ENCODE peak calls at places on chromosome 20, in ten cellular contexts. J is right cardiac atrium; N is body of pancreas; H is CD8-positive, alpha-beta T cell; W is pancreas; V is upper lobe of left lung; P is aorta; X is upper lobe of right lung; Z is naive thymus-derived CD4-positive, alpha-beta T cell; L is HCT116. C is an unnamed sample. For H3K27me3, the result is how much of the 10 kb centered on the place peaks cover.

GRCh38 chr20:50663095-50663821 is 28.1 kb downstream of the RIPOR3 start:
- ATAC-seq in P (no peak), H (no peak), J (no peak), V (peak), Z (no peak), L (peak), N (peak), X (peak), W (peak), C (no peak)

GRCh38 chr20:47304287-47304686 is 52.2 kb downstream of the ZMYND8 start:
- ATAC-seq in W (peak), H (no peak), V (peak), J (peak), P (peak), X (peak), L (peak), N (peak), Z (no peak), C (peak)

GRCh38 chr20:5848711-5849505 is 98.7 kb downstream of the SHLD1 start:
- ATAC-seq in J (peak), V (no peak), H (peak), L (no peak), X (no peak), N (no peak), P (no peak), Z (no peak), W (peak), C (peak)

GRCh38 chr20:1010659-1011058 is 8.5 kb upstream of the RSPO4 start:
- ATAC-seq in J (no peak), P (no peak), V (no peak), W (no peak), Z (no peak), L (no peak), N (no peak), H (no peak), X (no peak), C (no peak)

GRCh38 chr20:53748821-53749402 is 155.3 kb upstream of the ZNF217 start:
- ATAC-seq in Z (peak), H (no peak), N (no peak), X (no peak), L (no peak), P (no peak), V (no peak), J (no peak), W (no peak), C (no peak)

GRCh38 chr20:50335105-50335504 is 144.5 kb downstream of the CEBPB start:
- ATAC-seq in Z (peak), J (no peak), W (no peak), P (no peak), L (peak), H (peak), N (peak), V (no peak), X (peak), C (no peak)

GRCh38 chr20:38338849-38339520 is 7.3 kb upstream of the LBP start:
- ATAC-seq in J (peak), W (no peak), V (no peak), H (no peak), Z (no peak), L (no peak), X (no peak), N (no peak), P (no peak), C (no peak)

GRCh38 chr20:18005990-18006364 is 37.2 kb downstream of the MGME1 start:
- ATAC-seq in W (no peak), L (no peak), H (no peak), X (peak), V (peak), P (no peak), J (no peak), N (no peak), Z (no peak), C (peak)

GRCh38 chr20:36550797-36551299 is 9.5 kb downstream of the MYL9 start:
- ATAC-seq in N (no peak), W (no peak), Z (no peak), P (peak), V (no peak), L (peak), H (no peak), X (peak), J (peak), C (peak)

GRCh38 chr20:7411075-7411474 is 529.2 kb downstream of the HAO1 start:
- ATAC-seq in N (no peak), W (no peak), J (no peak), P (no peak), V (no peak), Z (no peak), H (no peak), L (no peak), X (no peak), C (no peak)

GRCh38 chr20:44399446-44399845 is 43.9 kb downstream of the HNF4A start:
- ATAC-seq in L (no peak), X (no peak), N (no peak), J (no peak), Z (no peak), H (no peak), V (no peak), P (no peak), W (no peak), C (no peak)

GRCh38 chr20:32484221-32485125 is 100.7 kb downstream of the NOL4L start:
- ATAC-seq in X (peak), J (peak), V (peak), Z (no peak), H (no peak), P (peak), L (peak), N (peak), W (peak), C (no peak)

GRCh38 chr20:13756551-13756950 is 28.2 kb downstream of the ESF1 start:
- ATAC-seq in L (no peak), V (no peak), H (no peak), J (no peak), W (no peak), P (no peak), Z (no peak), X (no peak), N (no peak), C (no peak)

GRCh38 chr20:57693002-57693582 is 16.7 kb downstream of the PMEPA1 start:
- ATAC-seq in W (peak), H (no peak), P (no peak), Z (no peak), J (no peak), L (peak), N (peak), X (peak), V (peak), C (no peak)

GRCh38 chr20:63822276-63822696 is 8.8 kb downstream of the ZBTB46 start:
- ATAC-seq in X (peak), L (no peak), J (no peak), N (no peak), Z (no peak), V (peak), H (no peak), P (no peak), W (no peak), C (no peak)

GRCh38 chr20:8127553-8128255 is 4.4 kb upstream of the PLCB1 start:
- ATAC-seq in V (no peak), W (no peak), N (no peak), L (no peak), X (no peak), H (no peak), J (no peak), Z (no peak), P (no peak), C (no peak)

GRCh38 chr20:37804584-37805566 is 98.1 kb upstream of the VSTM2L start:
- ATAC-seq in X (peak), H (no peak), Z (peak), J (no peak), W (no peak), P (no peak), L (no peak), N (no peak), V (peak), C (peak)

GRCh38 chr20:2380601-2381000 is at the start of gene TGM6:
- ATAC-seq in L (no peak), X (no peak), W (no peak), V (no peak), N (no peak), J (no peak), P (no peak), Z (no peak), H (no peak), C (no peak)

GRCh38 chr20:36644713-36645109 is 1.3 kb downstream of the SLA2 start:
- ATAC-seq in X (no peak), W (no peak), V (no peak), Z (no peak), N (no peak), L (no peak), H (peak), J (no peak), P (no peak), C (no peak)

GRCh38 chr20:33309631-33310030 is 26.6 kb downstream of the BPIFB1 start:
- ATAC-seq in Z (no peak), P (no peak), J (no peak), N (no peak), H (no peak), L (no peak), X (no peak), W (no peak), V (no peak), C (no peak)

GRCh38 chr20:5531318-5532081 is 214.7 kb upstream of the PROKR2 start:
- ATAC-seq in X (peak), Z (no peak), J (peak), W (no peak), L (no peak), P (no peak), V (no peak), N (no peak), H (no peak), C (peak)

GRCh38 chr20:39190666-39191570 is 228.8 kb downstream of the DHX35 start:
- ATAC-seq in Z (no peak), W (peak), L (peak), J (no peak), N (peak), X (no peak), H (no peak), V (no peak), P (peak), C (no peak)

GRCh38 chr20:47784599-47785320 is 521 bp downstream of the SULF2 start:
- ATAC-seq in P (peak), X (peak), N (peak), W (peak), V (no peak), Z (peak), L (peak), J (peak), H (no peak), C (peak)

GRCh38 chr20:49786671-49787370 is 25.8 kb upstream of the SLC9A8 start:
- ATAC-seq in V (no peak), P (no peak), Z (no peak), L (peak), J (no peak), W (no peak), N (no peak), H (no peak), X (no peak), C (no peak)

GRCh38 chr20:38298768-38299288 is 5.1 kb upstream of the BPI start:
- ATAC-seq in L (no peak), H (no peak), V (peak), J (peak), W (peak), X (peak), N (peak), Z (peak), P (peak), C (peak)

GRCh38 chr20:63056236-63057132 is 49.7 kb upstream of the BHLHE23 start:
- ATAC-seq in W (peak), L (peak), V (peak), P (peak), J (peak), Z (peak), H (peak), N (peak), X (peak), C (peak)

GRCh38 chr20:51884561-51884960 is 82.2 kb upstream of the SALL4 start:
- ATAC-seq in Z (no peak), J (no peak), L (no peak), X (no peak), V (no peak), N (no peak), P (no peak), H (no peak), W (no peak), C (no peak)

GRCh38 chr20:1555952-1556351 is 1.6 kb downstream of the SIRPD start:
- ATAC-seq in V (no peak), H (peak), L (no peak), N (no peak), P (no peak), J (no peak), Z (peak), X (no peak), W (no peak), C (no peak)

GRCh38 chr20:38581013-38581412 is at the start of gene ADIG:
- ATAC-seq in W (peak), L (peak), P (peak), N (peak), X (peak), J (peak), V (peak), H (no peak), Z (no peak), C (no peak)

GRCh38 chr20:50320005-50320909 is 129.6 kb downstream of the CEBPB start:
- ATAC-seq in H (no peak), W (no peak), Z (no peak), X (no peak), L (peak), P (no peak), N (peak), J (no peak), V (no peak), C (no peak)

GRCh38 chr20:39259010-39259803 is 297.1 kb downstream of the DHX35 start:
- ATAC-seq in H (no peak), W (peak), V (no peak), X (no peak), P (no peak), J (peak), Z (no peak), L (no peak), N (no peak), C (no peak)

GRCh38 chr20:37243937-37244571 is 17.6 kb downstream of the GHRH start:
- ATAC-seq in Z (no peak), V (no peak), P (no peak), H (no peak), W (peak), N (no peak), J (peak), X (no peak), L (no peak), C (peak)

GRCh38 chr20:2820896-2821869 is 5.0 kb downstream of the TMEM239 start:
- ATAC-seq in P (peak), V (no peak), L (no peak), X (peak), Z (no peak), N (no peak), H (peak), W (peak), J (peak), C (no peak)

GRCh38 chr20:50528804-50529351 is 18.7 kb downstream of the PTPN1 start:
- ATAC-seq in X (no peak), Z (no peak), H (no peak), V (no peak), W (no peak), J (peak), N (no peak), L (no peak), P (no peak), C (no peak)

GRCh38 chr20:3313681-3314080 is 74.7 kb upstream of the SLC4A11 start:
- ATAC-seq in P (no peak), N (peak), W (peak), H (no peak), V (no peak), X (peak), L (no peak), Z (no peak), J (peak), C (no peak)

GRCh38 chr20:14544688-14545087 is 207.3 kb upstream of the FLRT3 start:
- ATAC-seq in P (no peak), N (no peak), H (no peak), J (peak), W (no peak), Z (no peak), V (peak), L (no peak), X (peak), C (no peak)

GRCh38 chr20:58723628-58723984 is 31.0 kb downstream of the NPEPL1 start:
- ATAC-seq in P (no peak), Z (no peak), V (no peak), J (no peak), N (no peak), W (no peak), H (no peak), X (no peak), L (no peak), C (no peak)
- H3K27me3 ChIP-seq in P (under half), Z (under half), V (under half), J (under half), N (under half), W (under half), H (under half), X (under half), L (under half), C (under half)

DNA sequence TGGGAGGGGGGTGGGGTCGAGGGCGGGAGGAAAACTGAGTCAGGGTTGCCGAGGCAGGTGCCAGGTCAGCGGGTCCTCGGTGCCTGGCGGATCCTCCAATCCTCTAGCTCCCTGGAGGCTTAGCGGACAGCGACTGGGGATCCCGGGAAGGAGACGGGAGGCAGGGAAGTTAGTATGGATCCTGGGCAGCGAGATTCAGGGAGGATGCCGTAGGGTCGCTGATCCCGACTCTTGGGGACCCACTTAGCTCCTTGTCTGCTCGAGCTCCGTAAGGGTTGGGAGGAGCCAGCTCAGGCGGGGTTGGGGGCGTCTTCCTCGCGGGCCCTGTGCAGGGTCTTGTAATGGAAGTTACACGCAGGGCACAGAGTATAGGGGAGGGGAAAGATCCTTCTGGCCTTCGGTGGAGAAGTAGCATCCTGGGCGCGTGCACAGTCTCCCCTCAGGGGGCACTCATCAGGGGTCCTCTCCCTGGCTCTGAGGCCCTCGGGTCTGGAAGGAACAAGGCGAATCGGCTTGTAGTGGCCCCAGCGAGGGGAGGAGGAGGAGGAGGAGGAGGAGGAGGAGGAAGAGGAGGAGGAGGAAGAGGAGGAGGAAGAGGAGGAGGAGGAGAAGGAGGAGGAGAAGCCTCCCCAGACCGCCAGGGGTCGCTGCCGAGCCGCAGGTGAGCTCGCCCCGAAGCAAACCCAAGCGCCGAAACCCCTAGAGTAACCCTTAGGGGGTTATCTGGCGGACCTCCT is 6.4 kb upstream of the SLC12A5 start:
- ATAC-seq in X (peak), Z (peak), P (peak), H (peak), W (peak), N (no peak), L (peak), J (peak), V (peak), C (peak)
- H3K27me3 ChIP-seq in X (half or more), Z (under half), P (under half), H (under half), W (under half), N (under half), L (under half), J (under half), V (under half), C (half or more)

GRCh38 chr20:25707695-25708094 is 11.0 kb upstream of the ZNF337 start:
- ATAC-seq in X (no peak), P (no peak), L (no peak), W (no peak), V (no peak), J (no peak), N (no peak), Z (no peak), H (no peak), C (no peak)
- H3K27me3 ChIP-seq in X (under half), P (under half), L (under half), W (under half), V (under half), J (under half), N (under half), Z (under half), H (under half), C (under half)

GRCh38 chr20:41352106-41352505 is 11.5 kb downstream of the LPIN3 start:
- ATAC-seq in X (no peak), N (no peak), V (no peak), Z (no peak), L (peak), H (no peak), W (no peak), J (no peak), P (no peak), C (no peak)
- H3K27me3 ChIP-seq in X (under half), N (under half), V (under half), Z (under half), L (under half), H (under half), W (under half), J (under half), P (under half), C (under half)

DNA sequence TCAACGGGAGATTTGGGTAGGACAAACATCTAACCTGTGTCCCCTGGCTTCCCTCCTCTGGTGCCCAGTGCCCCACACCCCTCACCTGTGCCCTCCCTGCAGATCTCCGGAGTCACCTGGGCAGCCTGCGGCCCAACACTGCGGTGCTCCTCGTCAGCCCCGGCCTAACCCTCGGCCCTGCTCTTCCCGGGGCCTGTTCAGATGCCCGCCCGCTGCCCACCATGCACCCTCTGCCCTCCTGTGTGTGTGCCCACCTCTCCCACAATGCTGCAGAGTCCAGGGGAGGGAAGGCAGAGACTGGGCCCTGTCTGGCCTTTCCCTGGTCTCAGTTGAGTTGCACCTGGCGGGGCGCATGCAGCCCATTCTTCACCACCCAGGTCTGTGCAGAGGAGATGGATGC is 349.3 kb downstream of the CDH4 start:
- ATAC-seq in J (no peak), N (no peak), L (no peak), P (no peak), V (no peak), W (no peak), H (no peak), X (peak), Z (no peak), C (no peak)
- H3K27me3 ChIP-seq in J (under half), N (under half), L (under half), P (under half), V (under half), W (under half), H (under half), X (under half), Z (under half), C (under half)

C was measured in gastroesophageal sphincter.